ENCODE peak calls at places on chromosomes 4 and X, in four cellular contexts. J is H1, W is IMR-90, Z is mesendoderm. Q is an unnamed sample.

GRCh38 chr4:170025523-170026252 is 507 bp downstream of the MFAP3L start:
- DNase-seq in J (peak), W (no peak), Z (peak), Q (no peak)

GRCh38 chr4:40255722-40256281 is 59.0 kb downstream of the RHOH start:
- DNase-seq in W (peak), J (no peak), Z (no peak), Q (peak)

GRCh38 chr4:82044141-82044993 is 329.4 kb downstream of the HNRNPD start:
- DNase-seq in J (peak), Z (peak), W (peak), Q (peak)

GRCh38 chr4:23805381-23805780 is 84.5 kb downstream of the PPARGC1A start:
- DNase-seq in W (peak), J (no peak), Z (no peak), Q (peak)

GRCh38 chrX:13469963-13470679 is 99.3 kb upstream of the EGFL6 start:
- DNase-seq in W (peak), J (no peak), Z (no peak), Q (peak)

GRCh38 chrX:20383487-20383886 is 116.8 kb upstream of the RPS6KA3 start:
- DNase-seq in W (no peak), Z (no peak), J (no peak), Q (no peak)

GRCh38 chrX:39721570-39722279 is 376.0 kb downstream of the BCOR start:
- DNase-seq in J (no peak), Z (no peak), W (peak), Q (no peak)

GRCh38 chr4:20544645-20545044 is 155.6 kb upstream of the PACRGL start:
- DNase-seq in Z (peak), J (no peak), W (peak), Q (peak)

GRCh38 chr4:20383969-20384368 is 132.3 kb downstream of the SLIT2 start:
- DNase-seq in J (no peak), Z (no peak), W (no peak), Q (no peak)

GRCh38 chr4:123361195-123361861 is 35.3 kb upstream of the SPRY1 start:
- DNase-seq in Z (no peak), J (no peak), W (peak), Q (peak)

GRCh38 chr4:55633903-55634302 is 2.2 kb downstream of the NMU start:
- DNase-seq in Z (peak), J (no peak), W (no peak), Q (no peak)

GRCh38 chr4:151743128-151743854 is 17.5 kb downstream of the GATB start:
- DNase-seq in J (no peak), Z (peak), W (no peak), Q (peak)

GRCh38 chrX:24100713-24101112 is 46.0 kb downstream of the EIF2S3 start:
- DNase-seq in Z (no peak), W (peak), J (no peak), Q (peak)

GRCh38 chr4:119233750-119234149 is 21.2 kb downstream of the USP53 start:
- DNase-seq in Z (no peak), J (no peak), W (no peak), Q (no peak)

GRCh38 chrX:30023451-30023850 is 191.9 kb upstream of the MAGEB2 start:
- DNase-seq in Z (no peak), J (no peak), W (peak), Q (no peak)

GRCh38 chr4:148354186-148354585 is 88.0 kb downstream of the NR3C2 start:
- DNase-seq in Z (no peak), J (no peak), W (no peak), Q (no peak)

GRCh38 chr4:169024762-169025161 is 14.7 kb upstream of the CBR4 start:
- DNase-seq in J (no peak), Z (peak), W (peak), Q (peak)

GRCh38 chr4:113978561-113979156 is 788 bp downstream of the ARSJ start:
- DNase-seq in W (peak), Z (peak), J (peak), Q (no peak)

GRCh38 chr4:6929735-6930464 is 20.3 kb downstream of the TBC1D14 start:
- DNase-seq in W (no peak), J (no peak), Z (no peak), Q (no peak)

GRCh38 chr4:54677853-54678650 is 20.3 kb downstream of the KIT start:
- DNase-seq in J (no peak), W (no peak), Z (no peak), Q (no peak)

GRCh38 chr4:169286562-169287301 is 16.0 kb upstream of the SH3RF1 start:
- DNase-seq in W (peak), J (no peak), Z (peak), Q (no peak)

DNA sequence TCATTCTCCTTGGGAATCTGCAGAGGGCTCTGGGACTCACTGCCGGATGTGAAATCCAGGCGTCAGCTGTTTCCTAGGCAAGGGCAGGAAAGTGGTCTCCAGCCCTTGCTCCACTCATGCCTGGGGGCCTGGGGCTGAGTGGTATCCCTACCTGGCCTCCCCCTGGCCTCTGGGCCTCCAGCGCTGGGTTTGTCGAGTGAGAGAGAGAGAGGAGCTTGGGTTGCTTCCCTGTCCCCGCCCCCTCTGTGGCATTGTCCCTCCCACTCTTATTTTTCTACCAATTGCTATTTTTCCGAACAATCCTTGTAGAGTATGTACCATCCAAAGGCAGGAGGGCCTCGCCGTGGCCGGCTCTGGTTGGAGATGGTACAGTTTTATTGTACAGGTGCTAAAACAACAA is 53.1 kb downstream of the ELF4 start:
- DNase-seq in Z (peak), W (no peak), J (peak), Q (peak)
- H4K8ac ChIP-seq in Z (no peak), W (no peak), J (no peak), Q (no peak)

GRCh38 chrX:153494061-153494460 is 719 bp upstream of the BGN start:
- DNase-seq in Z (no peak), W (peak), J (no peak), Q (peak)
- H2BK5ac ChIP-seq in Z (no peak), W (peak), J (no peak), Q (no peak)

GRCh38 chr4:57605374-57605773 is 495.2 kb upstream of the IGFBP7 start:
- DNase-seq in W (no peak), Z (no peak), J (no peak), Q (no peak)

GRCh38 chr4:57607616-57608150 is 497.5 kb upstream of the IGFBP7 start:
- DNase-seq in J (no peak), Z (peak), W (no peak), Q (no peak)

GRCh38 chr4:57602133-57602532 is 491.9 kb upstream of the IGFBP7 start:
- DNase-seq in Z (no peak), W (no peak), J (no peak), Q (no peak)
- H4K8ac ChIP-seq in Z (no peak), W (no peak), J (no peak), Q (no peak)

DNA sequence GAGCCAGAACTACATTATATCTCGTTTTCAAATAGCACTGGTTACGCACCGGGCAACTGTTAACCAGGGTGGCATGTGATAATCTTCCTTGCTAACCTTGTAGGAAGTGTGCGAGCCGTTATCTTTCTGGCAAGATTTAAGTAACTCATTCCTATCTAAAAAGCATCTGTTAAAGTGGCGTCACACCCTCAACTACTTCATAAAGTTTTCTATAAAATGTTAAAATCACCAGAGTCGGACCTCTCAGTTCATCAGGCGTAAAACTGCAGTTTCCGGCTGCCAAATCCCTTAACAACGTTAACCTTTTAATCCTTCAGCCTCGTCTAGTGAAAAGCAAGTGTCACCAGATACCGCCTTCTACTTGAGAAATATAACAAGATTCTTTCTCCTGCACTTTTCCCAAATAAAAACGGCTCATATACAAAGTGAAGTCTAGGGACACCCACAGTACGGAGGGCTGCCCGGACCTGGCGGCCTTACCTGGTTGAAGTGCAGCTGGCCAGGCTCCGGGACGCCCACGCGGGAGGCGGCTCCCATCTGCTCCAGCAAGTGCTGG is 1.2 kb downstream of the SLC39A8 start:
- DNase-seq in Z (no peak), W (peak), J (no peak), Q (no peak)
- H2BK5ac ChIP-seq in Z (peak), W (no peak), J (no peak), Q (no peak)

DNA sequence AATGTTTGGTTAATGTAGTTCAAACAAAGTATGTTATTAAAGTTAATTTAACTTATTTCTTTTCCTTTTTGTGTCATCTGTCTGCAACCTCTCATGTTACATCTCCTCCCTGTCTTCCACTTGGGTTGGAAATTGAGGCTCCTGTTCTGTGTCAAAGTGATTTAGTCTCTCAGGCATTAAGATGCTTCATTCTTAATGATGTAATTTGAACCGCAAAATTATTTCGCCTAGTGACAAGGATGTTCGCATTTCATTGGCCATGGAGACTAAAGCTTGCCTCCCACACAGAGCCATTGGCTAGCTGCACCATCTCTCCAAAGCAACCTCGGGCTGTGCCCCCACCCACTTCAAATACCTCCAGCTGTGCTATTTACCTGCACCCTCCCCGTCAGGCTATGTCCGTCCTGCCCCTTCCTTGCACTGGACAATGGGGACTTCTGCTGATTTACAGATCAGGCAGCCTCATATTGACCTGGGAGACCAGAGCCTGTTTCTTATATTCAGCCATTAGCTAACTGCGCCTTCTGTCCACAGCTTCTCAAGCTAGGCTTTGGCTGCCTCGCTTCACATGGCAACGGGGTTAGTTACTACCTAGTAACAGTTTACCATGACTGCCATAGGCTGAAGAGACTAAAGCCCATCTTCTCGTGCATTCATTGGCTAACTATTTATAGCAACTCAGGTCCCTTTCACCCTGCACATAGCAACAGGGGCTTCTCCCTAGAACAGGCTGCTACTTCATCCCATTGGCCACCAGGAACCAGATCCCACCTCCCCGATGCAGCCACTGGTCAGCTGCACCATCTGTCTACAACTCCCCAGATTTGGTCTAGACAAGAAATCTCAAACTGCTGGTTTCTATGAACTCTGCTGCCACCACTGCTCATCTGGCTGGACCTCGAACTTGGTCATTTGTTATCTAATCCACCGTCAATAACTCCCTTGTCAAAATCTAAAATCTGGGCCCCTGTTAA is 8.6 kb upstream of the ZNF157 start:
- DNase-seq in Z (peak), J (peak), W (peak), Q (peak)
- H4K8ac ChIP-seq in Z (no peak), J (peak), W (no peak), Q (peak)

GRCh38 chr4:76752911-76753494 is 144.9 kb downstream of the SOWAHB start:
- DNase-seq in W (peak), J (no peak), Z (no peak), Q (peak)

GRCh38 chr4:76754439-76754838 is 143.5 kb downstream of the SOWAHB start:
- DNase-seq in Z (no peak), J (no peak), W (no peak), Q (no peak)

GRCh38 chr4:76755756-76756155 is 142.2 kb downstream of the SOWAHB start:
- DNase-seq in Z (no peak), W (no peak), J (no peak), Q (no peak)

GRCh38 chr4:76751612-76752343 is 146.2 kb downstream of the SOWAHB start:
- DNase-seq in W (no peak), Z (no peak), J (no peak), Q (no peak)

GRCh38 chr4:76753814-76754213 is 144.1 kb downstream of the SOWAHB start:
- DNase-seq in Z (no peak), J (no peak), W (peak), Q (peak)
- H2BK5ac ChIP-seq in Z (no peak), J (no peak), W (peak), Q (no peak)

GRCh38 chr4:12203945-12204344 is 775.3 kb upstream of the HS3ST1 start:
- DNase-seq in J (no peak), Z (no peak), W (no peak), Q (no peak)
- H4K8ac ChIP-seq in J (no peak), Z (no peak), W (no peak), Q (no peak)

GRCh38 chrX:40729923-40730584 is 5.3 kb downstream of the MED14 start:
- DNase-seq in Z (no peak), J (no peak), W (no peak), Q (no peak)

GRCh38 chrX:40736170-40736505 is 796 bp upstream of the MED14 start:
- DNase-seq in Z (peak), W (no peak), J (no peak), Q (no peak)

GRCh38 chrX:40735318-40736169 is at the start of gene MED14:
- DNase-seq in J (peak), W (peak), Z (peak), Q (peak)

GRCh38 chrX:40733691-40734090 is 1.7 kb downstream of the MED14 start:
- DNase-seq in Z (peak), J (no peak), W (no peak), Q (peak)

GRCh38 chrX:40734956-40735317 is 405 bp downstream of the MED14 start:
- DNase-seq in W (no peak), J (no peak), Z (no peak), Q (peak)
- H2BK5ac ChIP-seq in W (peak), J (no peak), Z (no peak), Q (peak)